ENCODE peak calls at places on chromosomes 4 and X, in four cellular contexts. One of them, this sample, is unnamed.

GRCh38 chr4:110484767-110485166 is 8.8 kb downstream of the ENPEP start:
- DNase-seq in RPMI7951: peak; percentile 82
- DNase-seq in IMR-90: peak; percentile 90
- DNase-seq in stimulated activated CD4-positive, alpha-beta T cell treated with anti-CD3 and anti-CD28 coated beads, Interleukin-2, amount 100 ng/mL, for 24 hours: no peak
- DNase-seq in this sample: no peak

GRCh38 chr4:114597410-114598115 is 1.0 kb upstream of the UGT8 start:
- DNase-seq in RPMI7951: no peak
- DNase-seq in IMR-90: no peak
- DNase-seq in stimulated activated CD4-positive, alpha-beta T cell treated with anti-CD3 and anti-CD28 coated beads, Interleukin-2, amount 100 ng/mL, for 24 hours: no peak
- DNase-seq in this sample: no peak

GRCh38 chr4:6444587-6444986 is 27.8 kb downstream of the PPP2R2C start:
- DNase-seq in RPMI7951: no peak
- DNase-seq in IMR-90: no peak
- DNase-seq in stimulated activated CD4-positive, alpha-beta T cell treated with anti-CD3 and anti-CD28 coated beads, Interleukin-2, amount 100 ng/mL, for 24 hours: no peak
- DNase-seq in this sample: no peak

GRCh38 chr4:17647927-17648326 is 33.5 kb downstream of the MED28 start:
- DNase-seq in RPMI7951: no peak
- DNase-seq in IMR-90: no peak
- DNase-seq in stimulated activated CD4-positive, alpha-beta T cell treated with anti-CD3 and anti-CD28 coated beads, Interleukin-2, amount 100 ng/mL, for 24 hours: no peak
- DNase-seq in this sample: no peak

GRCh38 chrX:70168238-70169188 is 8.8 kb upstream of the DGAT2L6 start:
- DNase-seq in RPMI7951: peak; percentile 83
- DNase-seq in IMR-90: peak; percentile 77
- DNase-seq in stimulated activated CD4-positive, alpha-beta T cell treated with anti-CD3 and anti-CD28 coated beads, Interleukin-2, amount 100 ng/mL, for 24 hours: no peak
- DNase-seq in this sample: no peak

GRCh38 chr4:11748169-11748872 is 319.6 kb upstream of the HS3ST1 start:
- DNase-seq in RPMI7951: peak; percentile 66
- DNase-seq in IMR-90: peak; percentile 87
- DNase-seq in stimulated activated CD4-positive, alpha-beta T cell treated with anti-CD3 and anti-CD28 coated beads, Interleukin-2, amount 100 ng/mL, for 24 hours: no peak
- DNase-seq in this sample: no peak

GRCh38 chrX:102768984-102769761 is 48.6 kb downstream of the GPRASP3 start:
- DNase-seq in RPMI7951: peak; percentile 82
- DNase-seq in IMR-90: peak; percentile 88
- DNase-seq in stimulated activated CD4-positive, alpha-beta T cell treated with anti-CD3 and anti-CD28 coated beads, Interleukin-2, amount 100 ng/mL, for 24 hours: peak; percentile 81
- DNase-seq in this sample: peak; percentile 87

GRCh38 chr4:109128589-109128988 is 173.9 kb downstream of the COL25A1 start:
- DNase-seq in RPMI7951: no peak
- DNase-seq in IMR-90: no peak
- DNase-seq in stimulated activated CD4-positive, alpha-beta T cell treated with anti-CD3 and anti-CD28 coated beads, Interleukin-2, amount 100 ng/mL, for 24 hours: no peak
- DNase-seq in this sample: no peak

GRCh38 chr4:141654098-141654497 is 17.7 kb downstream of the IL15 start:
- DNase-seq in RPMI7951: peak; percentile 32
- DNase-seq in IMR-90: peak; percentile 47
- DNase-seq in stimulated activated CD4-positive, alpha-beta T cell treated with anti-CD3 and anti-CD28 coated beads, Interleukin-2, amount 100 ng/mL, for 24 hours: no peak
- DNase-seq in this sample: no peak

GRCh38 chr4:25441519-25442117 is 64.6 kb downstream of the ANAPC4 start:
- DNase-seq in RPMI7951: peak; percentile 43
- DNase-seq in IMR-90: peak; percentile 59
- DNase-seq in stimulated activated CD4-positive, alpha-beta T cell treated with anti-CD3 and anti-CD28 coated beads, Interleukin-2, amount 100 ng/mL, for 24 hours: no peak
- DNase-seq in this sample: peak; percentile 25

GRCh38 chr4:123869517-123870282 is 473.1 kb downstream of the SPRY1 start:
- DNase-seq in RPMI7951: no peak
- DNase-seq in IMR-90: no peak
- DNase-seq in stimulated activated CD4-positive, alpha-beta T cell treated with anti-CD3 and anti-CD28 coated beads, Interleukin-2, amount 100 ng/mL, for 24 hours: no peak
- DNase-seq in this sample: no peak

GRCh38 chrX:136495043-136495442 is 2.3 kb upstream of the HTATSF1 start:
- DNase-seq in RPMI7951: no peak
- DNase-seq in IMR-90: no peak
- DNase-seq in stimulated activated CD4-positive, alpha-beta T cell treated with anti-CD3 and anti-CD28 coated beads, Interleukin-2, amount 100 ng/mL, for 24 hours: no peak
- DNase-seq in this sample: no peak

This sample was measured in activated naive CD4-positive, alpha-beta T cell treated with anti-CD3 and anti-CD28 coated beads, Interleukin-2, amount 10 ng/mL, durations not matched to agents 7 days and 5 days.